ENCODE peak calls at places on chromosomes 1 and 21, in six cellular contexts. X is NCI-H1436 treated with DMSO at 0.1 percent for 48 hours, Q is HEK293T, C is body of pancreas, W is lower leg skin, N is NCI-H2029. J is an unnamed sample.

GRCh38 chr1:85085417-85085816 is 37.1 kb upstream of the MCOLN3 start:
- DNase-seq in W (no peak), X (peak), Q (no peak), N (no peak), C (no peak), J (no peak)

GRCh38 chr1:89547563-89548485 is 23.2 kb downstream of the LRRC8B start:
- DNase-seq in N (peak), Q (no peak), W (peak), X (no peak), C (peak), J (peak)

GRCh38 chr1:6052543-6053205 is 7.0 kb downstream of the KCNAB2 start:
- DNase-seq in Q (peak), C (peak), N (peak), X (no peak), W (peak), J (peak)

GRCh38 chr1:229714964-229715603 is 89.0 kb downstream of the URB2 start:
- DNase-seq in C (peak), W (no peak), X (no peak), Q (no peak), N (no peak), J (no peak)

GRCh38 chr1:228459091-228459993 is 27.8 kb upstream of the RNF187 start:
- DNase-seq in W (peak), X (peak), N (peak), C (peak), Q (peak), J (peak)

GRCh38 chr21:22575165-22575584 is 1577.0 kb downstream of the NCAM2 start:
- DNase-seq in C (no peak), Q (peak), W (no peak), N (no peak), X (no peak), J (no peak)

GRCh38 chr1:70043806-70044205 is 161.6 kb downstream of the LRRC40 start:
- DNase-seq in W (no peak), C (no peak), Q (no peak), X (no peak), N (no peak), J (no peak)

GRCh38 chr1:208203127-208203847 is 40.9 kb downstream of the PLXNA2 start:
- DNase-seq in Q (no peak), C (peak), W (no peak), X (peak), N (peak), J (peak)

GRCh38 chr1:155871390-155871789 is 12.0 kb downstream of the SYT11 start:
- DNase-seq in C (peak), N (peak), W (no peak), X (no peak), Q (no peak), J (peak)

J was measured in DMS153.